ENCODE peak calls at places on chromosomes 3 and 15, in five cellular contexts. O is suprapubic skin, R is tibial nerve, A is A549, E is HCT116. F is an unnamed sample.

GRCh38 chr3:115321396-115321795 is 174.3 kb upstream of the ZBTB20 start:
- DNase-seq in E (no peak), A (no peak), O (no peak), R (no peak), F (no peak)

GRCh38 chr3:126926684-126927404 is 56.1 kb upstream of the PLXNA1 start:
- DNase-seq in O (no peak), R (peak; percentile 38), E (peak; percentile 19), A (no peak), F (peak; percentile 86)

GRCh38 chr3:17219593-17219992 is 334.8 kb downstream of the PLCL2 start:
- DNase-seq in O (no peak), E (no peak), R (no peak), A (no peak), F (no peak)

GRCh38 chr3:63921741-63922482 is 9.7 kb upstream of the SCAANT1 start:
- DNase-seq in E (no peak), O (no peak), R (no peak), A (no peak), F (no peak)

GRCh38 chr3:1082024-1082633 is 10.7 kb upstream of the CNTN6 start:
- DNase-seq in O (no peak), E (no peak), A (peak; percentile 43), R (no peak), F (no peak)

GRCh38 chr15:75694241-75695182 is 18.1 kb downstream of the CSPG4 start:
- DNase-seq in O (peak; percentile 85), E (no peak), A (peak; percentile 60), R (peak; percentile 64), F (peak; percentile 96)

GRCh38 chr15:57375827-57376694 is at the start of gene CGNL1:
- DNase-seq in R (peak; percentile 26), E (no peak), O (no peak), A (no peak), F (no peak)

GRCh38 chr3:24299236-24299635 is 195.4 kb downstream of the THRB start:
- DNase-seq in E (no peak), O (no peak), A (no peak), R (no peak), F (no peak)

GRCh38 chr3:126704494-126705214 is 614 bp downstream of the CHCHD6 start:
- DNase-seq in A (no peak), E (no peak), R (no peak), O (no peak), F (peak; percentile 79)

GRCh38 chr3:57923101-57923500 is 85.1 kb upstream of the FLNB start:
- DNase-seq in E (no peak), R (no peak), A (no peak), O (no peak), F (no peak)

GRCh38 chr3:11475324-11475723 is 168.4 kb downstream of the VGLL4 start:
- DNase-seq in R (no peak), O (no peak), A (no peak), E (no peak), F (no peak)

GRCh38 chr15:69160976-69161877 is 792 bp downstream of the GLCE start:
- DNase-seq in R (no peak), O (peak; percentile 79), A (peak; percentile 48), E (peak; percentile 16), F (no peak)

GRCh38 chr3:128969993-128970740 is 23.7 kb downstream of the CFAP92 start:
- DNase-seq in R (no peak), A (peak; percentile 37), E (peak; percentile 15), O (no peak), F (no peak)

GRCh38 chr3:126147932-126148683 is 32.3 kb downstream of the ALDH1L1 start:
- DNase-seq in R (no peak), A (no peak), O (no peak), E (no peak), F (no peak)

GRCh38 chr3:109563149-109563548 is 225.8 kb upstream of the DPPA4 start:
- DNase-seq in O (no peak), R (no peak), A (no peak), E (no peak), F (no peak)

GRCh38 chr15:101795455-101795854 is 7.9 kb upstream of the OR4F6 start:
- DNase-seq in E (no peak), O (no peak), A (no peak), R (no peak), F (no peak)

GRCh38 chr3:189324538-189325138 is 152.9 kb downstream of the TPRG1 start:
- DNase-seq in E (peak; percentile 99), R (no peak), A (peak; percentile 98), O (no peak), F (no peak)

GRCh38 chr3:100629728-100630127 is 20.3 kb downstream of the ADGRG7 start:
- DNase-seq in R (no peak), O (no peak), A (no peak), E (no peak), F (no peak)

GRCh38 chr15:67883228-67883773 is 43.5 kb upstream of the RNU6-1 start:
- DNase-seq in E (no peak), A (no peak), R (no peak), O (no peak), F (no peak)

GRCh38 chr15:69668963-69669362 is 216.3 kb downstream of the RPLP1 start:
- DNase-seq in O (no peak), A (no peak), R (no peak), E (no peak), F (no peak)

GRCh38 chr3:43869491-43869890 is 178.8 kb downstream of the ABHD5 start:
- DNase-seq in E (no peak), R (no peak), O (no peak), A (no peak), F (no peak)

GRCh38 chr15:52103217-52104207 is 9.1 kb downstream of the BCL2L10 start:
- DNase-seq in E (peak; percentile 27), R (no peak), O (peak; percentile 89), A (peak; percentile 79), F (no peak)

DNA sequence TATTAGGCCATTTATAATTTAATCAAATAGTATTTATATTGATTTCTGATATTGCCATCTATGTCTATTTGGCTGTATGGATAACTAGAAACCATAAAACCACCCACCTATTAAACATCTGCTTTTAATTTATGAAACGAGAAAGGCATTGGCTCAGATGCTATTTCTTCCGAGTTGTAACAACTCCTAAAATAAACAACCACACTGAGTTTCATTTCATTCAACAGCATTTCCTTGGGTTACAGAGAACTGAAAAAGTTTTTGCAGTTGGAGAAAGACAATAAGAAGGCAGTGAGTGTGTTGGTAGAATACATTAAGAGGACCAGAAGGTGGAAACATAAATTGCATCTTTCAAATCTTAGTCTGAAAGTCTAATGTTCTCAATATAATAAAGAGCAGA is 79.1 kb downstream of the AQR start:
- DNase-seq in A (no peak), E (no peak), R (no peak), O (no peak), F (no peak)
- TF ChIP-seq CTCF in A (no peak), E (no peak), R (no peak), O (no peak), F (no peak)

DNA sequence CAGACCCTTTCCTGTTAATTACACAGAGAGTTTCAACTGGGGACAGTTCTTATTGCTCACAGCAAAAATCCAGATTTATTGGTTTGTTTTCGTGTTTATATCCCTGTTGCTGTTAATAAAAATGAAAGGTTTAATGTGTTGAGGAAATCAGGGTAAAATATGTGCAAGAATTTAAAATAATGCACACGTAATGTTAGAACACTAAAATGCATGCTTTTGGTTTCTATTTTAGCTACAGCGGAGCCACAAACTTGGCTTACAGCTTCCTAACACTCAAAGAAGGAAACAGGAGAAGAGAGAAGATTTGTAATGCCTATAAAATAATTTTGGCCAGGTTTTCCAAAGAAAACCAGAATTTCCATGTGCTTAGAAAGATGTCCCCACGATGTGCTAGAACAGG is 62.7 kb downstream of the CASR start:
- DNase-seq in A (no peak), R (no peak), E (no peak), O (no peak), F (no peak)
- H3K27ac ChIP-seq in A (no peak overlapping the region), R (peak overlapping the region; percentile 8), E (no peak overlapping the region), O (no peak overlapping the region), F (no peak overlapping the region)

DNA sequence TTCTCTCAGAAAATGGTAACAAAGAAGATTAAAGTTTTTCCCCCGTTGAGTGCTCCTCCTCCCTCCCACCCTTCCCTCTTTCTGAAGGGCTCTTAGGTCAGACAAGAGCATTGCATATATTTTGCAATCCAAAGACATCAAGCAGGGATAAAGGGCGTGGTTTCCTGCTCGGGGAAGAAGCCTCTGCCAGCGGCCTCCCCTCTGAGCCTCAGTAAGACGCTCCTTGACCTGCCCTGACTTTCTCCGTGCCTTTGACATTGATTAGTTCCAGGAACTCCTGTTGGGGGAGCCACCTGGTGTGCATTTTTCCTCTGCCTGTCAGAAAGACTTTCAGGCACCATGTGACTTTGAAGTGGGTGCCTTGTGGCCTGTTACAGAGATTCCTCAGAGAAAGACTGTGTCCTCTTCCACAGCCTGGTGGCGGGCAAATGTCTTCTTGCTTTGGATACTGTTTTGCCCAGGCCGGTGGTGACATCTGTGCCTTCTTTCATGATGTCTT is 87.2 kb upstream of the TBL1XR1 start:
- DNase-seq in O (peak; percentile 73), E (peak; percentile 71), R (no peak), A (peak; percentile 86), F (no peak)
- TF ChIP-seq CTCF in O (no peak), E (no peak), R (no peak), A (no peak), F (no peak)

DNA sequence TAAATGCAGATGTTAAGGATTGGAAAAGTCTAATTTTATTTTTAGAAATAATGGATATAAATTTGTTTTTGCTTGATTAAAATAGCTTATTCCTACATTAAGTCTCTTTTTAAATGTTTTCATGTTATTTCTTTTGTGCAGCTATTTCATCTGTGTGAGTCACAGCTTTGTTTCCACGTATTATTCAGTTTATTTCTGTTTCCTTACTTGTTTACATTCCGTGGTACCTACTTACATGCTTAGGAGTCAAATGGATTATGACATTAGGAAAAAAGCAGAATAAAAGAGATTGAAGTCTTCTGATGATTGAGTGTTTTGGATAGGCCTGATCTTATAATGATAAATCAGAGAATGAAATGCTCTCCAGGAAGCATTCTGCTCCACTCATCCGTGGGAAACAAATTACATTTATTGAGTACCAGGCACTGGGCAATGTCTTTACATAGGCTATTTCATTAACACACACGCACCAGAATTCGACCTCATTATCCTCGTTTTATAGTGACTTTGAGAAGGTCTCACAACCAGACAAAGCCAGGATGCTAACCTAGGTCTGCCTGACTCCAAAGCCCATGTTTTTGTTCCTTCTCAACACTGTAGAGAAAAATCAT is 38.1 kb upstream of the RASA2 start:
- DNase-seq in A (no peak), R (no peak), E (no peak), O (no peak), F (no peak)
- H3K27ac ChIP-seq in A (peak overlapping the region; percentile 72), R (no peak overlapping the region), E (no peak overlapping the region), O (no peak overlapping the region), F (peak overlapping the region; percentile 44)

DNA sequence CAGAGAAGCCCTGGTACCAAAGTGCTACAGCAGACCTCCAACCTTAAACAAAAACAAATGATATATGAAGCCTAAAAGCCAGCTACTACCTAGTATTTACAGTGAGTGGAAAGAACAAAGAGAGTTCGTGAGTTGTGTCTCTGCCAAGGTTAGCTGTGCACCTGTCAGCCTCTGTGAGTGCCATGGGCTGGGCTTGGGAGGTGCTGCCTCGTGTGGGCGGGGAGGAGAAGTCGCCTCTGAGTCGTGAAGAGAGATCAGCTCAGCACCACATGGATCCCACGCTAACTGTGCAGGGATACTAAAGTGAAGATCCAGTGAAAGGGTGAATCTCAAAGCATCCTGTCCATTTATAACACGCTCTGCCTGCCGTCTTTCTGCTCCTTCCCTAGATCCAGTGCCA is 101.9 kb downstream of the CHDH start:
- DNase-seq in E (no peak), A (no peak), O (no peak), R (no peak), F (no peak)
- TF ChIP-seq CTCF in E (no peak), A (no peak), O (no peak), R (no peak), F (no peak)

GRCh38 chr15:41483115-41483514 is 10.6 kb upstream of the ITPKA start:
- DNase-seq in A (no peak), O (no peak), R (no peak), E (no peak), F (no peak)
- H3K27ac ChIP-seq in A (no peak overlapping the region), O (no peak overlapping the region), R (no peak overlapping the region), E (no peak overlapping the region), F (no peak overlapping the region)